ENCODE peak calls at places on chromosomes 12 and 14, in nine cellular contexts. One of them, this sample, is unnamed.
A peak's percentile ranks its signal among the peaks of the same experiment; 100 is the strongest.

GRCh38 chr12:3453947-3454675 is 36.9 kb upstream of the PRMT8 start:
- DNase-seq in GM10248: no peak
- DNase-seq in activated CD8-positive, alpha-beta T cell treated with anti-CD3 and anti-CD28 coated beads for 36 hours: no peak
- DNase-seq in esophagus squamous epithelium: no peak
- DNase-seq in upper lobe of right lung: no peak
- DNase-seq in GM23338: peak; percentile 29
- DNase-seq in mucosa of descending colon: no peak
- DNase-seq in progenitor cell of endocrine pancreas: no peak
- DNase-seq in endodermal cell: peak; percentile 76
- DNase-seq in this sample: no peak

GRCh38 chr12:121117226-121117777 is 15.4 kb upstream of the P2RX7 start:
- DNase-seq in progenitor cell of endocrine pancreas: no peak
- DNase-seq in GM23338: no peak
- DNase-seq in activated CD8-positive, alpha-beta T cell treated with anti-CD3 and anti-CD28 coated beads for 36 hours: no peak
- DNase-seq in GM10248: no peak
- DNase-seq in endodermal cell: no peak
- DNase-seq in mucosa of descending colon: no peak
- DNase-seq in upper lobe of right lung: no peak
- DNase-seq in esophagus squamous epithelium: no peak
- DNase-seq in this sample: no peak

GRCh38 chr12:6779667-6780459 is 7.5 kb downstream of the LAG3 start:
- DNase-seq in endodermal cell: no peak
- DNase-seq in mucosa of descending colon: no peak
- DNase-seq in GM23338: no peak
- DNase-seq in GM10248: no peak
- DNase-seq in activated CD8-positive, alpha-beta T cell treated with anti-CD3 and anti-CD28 coated beads for 36 hours: peak; percentile 55
- DNase-seq in progenitor cell of endocrine pancreas: no peak
- DNase-seq in upper lobe of right lung: no peak
- DNase-seq in esophagus squamous epithelium: no peak
- DNase-seq in this sample: no peak

GRCh38 chr12:48279601-48280000 is 71.1 kb downstream of the ZNF641 start:
- DNase-seq in endodermal cell: peak; percentile 54
- DNase-seq in upper lobe of right lung: no peak
- DNase-seq in GM23338: peak; percentile 71
- DNase-seq in mucosa of descending colon: no peak
- DNase-seq in progenitor cell of endocrine pancreas: no peak
- DNase-seq in activated CD8-positive, alpha-beta T cell treated with anti-CD3 and anti-CD28 coated beads for 36 hours: no peak
- DNase-seq in GM10248: no peak
- DNase-seq in esophagus squamous epithelium: no peak
- DNase-seq in this sample: no peak

GRCh38 chr12:51852404-51853137 is 4.1 kb upstream of the FIGNL2 start:
- DNase-seq in endodermal cell: peak; percentile 49
- DNase-seq in GM10248: no peak
- DNase-seq in progenitor cell of endocrine pancreas: no peak
- DNase-seq in mucosa of descending colon: no peak
- DNase-seq in upper lobe of right lung: no peak
- DNase-seq in GM23338: peak; percentile 45
- DNase-seq in activated CD8-positive, alpha-beta T cell treated with anti-CD3 and anti-CD28 coated beads for 36 hours: no peak
- DNase-seq in esophagus squamous epithelium: no peak
- DNase-seq in this sample: no peak

GRCh38 chr12:12720052-12720451 is 2.9 kb downstream of the CDKN1B start:
- DNase-seq in upper lobe of right lung: no peak
- DNase-seq in mucosa of descending colon: no peak
- DNase-seq in progenitor cell of endocrine pancreas: no peak
- DNase-seq in esophagus squamous epithelium: no peak
- DNase-seq in GM23338: no peak
- DNase-seq in GM10248: no peak
- DNase-seq in endodermal cell: no peak
- DNase-seq in activated CD8-positive, alpha-beta T cell treated with anti-CD3 and anti-CD28 coated beads for 36 hours: no peak
- DNase-seq in this sample: no peak

GRCh38 chr12:12704593-12705230 is 8.7 kb upstream of the GPR19 start:
- DNase-seq in progenitor cell of endocrine pancreas: no peak
- DNase-seq in GM23338: peak; percentile 96
- DNase-seq in endodermal cell: peak; percentile 81
- DNase-seq in esophagus squamous epithelium: no peak
- DNase-seq in upper lobe of right lung: no peak
- DNase-seq in GM10248: peak; percentile 42
- DNase-seq in activated CD8-positive, alpha-beta T cell treated with anti-CD3 and anti-CD28 coated beads for 36 hours: peak; percentile 47
- DNase-seq in mucosa of descending colon: peak; percentile 73
- DNase-seq in this sample: no peak

GRCh38 chr14:88765130-88765529 is 27.6 kb downstream of the EML5 start:
- DNase-seq in esophagus squamous epithelium: no peak
- DNase-seq in progenitor cell of endocrine pancreas: no peak
- DNase-seq in GM23338: no peak
- DNase-seq in endodermal cell: no peak
- DNase-seq in activated CD8-positive, alpha-beta T cell treated with anti-CD3 and anti-CD28 coated beads for 36 hours: no peak
- DNase-seq in GM10248: no peak
- DNase-seq in mucosa of descending colon: no peak
- DNase-seq in upper lobe of right lung: no peak
- DNase-seq in this sample: no peak

GRCh38 chr14:79137836-79138235 is 967.7 kb downstream of the NRXN3 start:
- DNase-seq in activated CD8-positive, alpha-beta T cell treated with anti-CD3 and anti-CD28 coated beads for 36 hours: no peak
- DNase-seq in endodermal cell: no peak
- DNase-seq in mucosa of descending colon: no peak
- DNase-seq in esophagus squamous epithelium: no peak
- DNase-seq in GM10248: no peak
- DNase-seq in progenitor cell of endocrine pancreas: no peak
- DNase-seq in GM23338: no peak
- DNase-seq in upper lobe of right lung: no peak
- DNase-seq in this sample: no peak

GRCh38 chr12:123914726-123915345 is 57.8 kb downstream of the CCDC92 start:
- DNase-seq in GM10248: no peak
- DNase-seq in esophagus squamous epithelium: no peak
- DNase-seq in mucosa of descending colon: no peak
- DNase-seq in endodermal cell: peak; percentile 68
- DNase-seq in activated CD8-positive, alpha-beta T cell treated with anti-CD3 and anti-CD28 coated beads for 36 hours: no peak
- DNase-seq in upper lobe of right lung: no peak
- DNase-seq in progenitor cell of endocrine pancreas: no peak
- DNase-seq in GM23338: peak; percentile 23
- DNase-seq in this sample: no peak

GRCh38 chr12:115232455-115233156 is 548.6 kb upstream of the TBX3 start:
- DNase-seq in mucosa of descending colon: no peak
- DNase-seq in GM10248: no peak
- DNase-seq in activated CD8-positive, alpha-beta T cell treated with anti-CD3 and anti-CD28 coated beads for 36 hours: no peak
- DNase-seq in progenitor cell of endocrine pancreas: no peak
- DNase-seq in upper lobe of right lung: no peak
- DNase-seq in GM23338: no peak
- DNase-seq in endodermal cell: no peak
- DNase-seq in esophagus squamous epithelium: no peak
- DNase-seq in this sample: no peak

GRCh38 chr12:75205556-75205955 is 4.1 kb downstream of the KCNC2 start:
- DNase-seq in GM23338: no peak
- DNase-seq in progenitor cell of endocrine pancreas: no peak
- DNase-seq in GM10248: no peak
- DNase-seq in endodermal cell: no peak
- DNase-seq in upper lobe of right lung: no peak
- DNase-seq in mucosa of descending colon: no peak
- DNase-seq in esophagus squamous epithelium: no peak
- DNase-seq in activated CD8-positive, alpha-beta T cell treated with anti-CD3 and anti-CD28 coated beads for 36 hours: no peak
- DNase-seq in this sample: no peak

GRCh38 chr12:22733756-22734155 is 108.8 kb downstream of the ETNK1 start:
- DNase-seq in mucosa of descending colon: no peak
- DNase-seq in activated CD8-positive, alpha-beta T cell treated with anti-CD3 and anti-CD28 coated beads for 36 hours: no peak
- DNase-seq in endodermal cell: no peak
- DNase-seq in GM23338: no peak
- DNase-seq in upper lobe of right lung: no peak
- DNase-seq in esophagus squamous epithelium: no peak
- DNase-seq in GM10248: no peak
- DNase-seq in progenitor cell of endocrine pancreas: no peak
- DNase-seq in this sample: no peak

GRCh38 chr12:109581334-109581691 is 7.7 kb downstream of the MVK start:
- DNase-seq in esophagus squamous epithelium: no peak
- DNase-seq in upper lobe of right lung: no peak
- DNase-seq in progenitor cell of endocrine pancreas: no peak
- DNase-seq in mucosa of descending colon: no peak
- DNase-seq in GM23338: no peak
- DNase-seq in activated CD8-positive, alpha-beta T cell treated with anti-CD3 and anti-CD28 coated beads for 36 hours: no peak
- DNase-seq in GM10248: no peak
- DNase-seq in endodermal cell: no peak
- DNase-seq in this sample: no peak

GRCh38 chr14:95703341-95703740 is 10.6 kb downstream of the TCL1A start:
- DNase-seq in esophagus squamous epithelium: no peak
- DNase-seq in GM10248: no peak
- DNase-seq in upper lobe of right lung: no peak
- DNase-seq in GM23338: no peak
- DNase-seq in activated CD8-positive, alpha-beta T cell treated with anti-CD3 and anti-CD28 coated beads for 36 hours: no peak
- DNase-seq in endodermal cell: no peak
- DNase-seq in mucosa of descending colon: no peak
- DNase-seq in progenitor cell of endocrine pancreas: no peak
- DNase-seq in this sample: no peak

GRCh38 chr12:105943525-105943924 is 195.2 kb downstream of the NUAK1 start:
- DNase-seq in mucosa of descending colon: no peak
- DNase-seq in GM10248: no peak
- DNase-seq in activated CD8-positive, alpha-beta T cell treated with anti-CD3 and anti-CD28 coated beads for 36 hours: no peak
- DNase-seq in GM23338: no peak
- DNase-seq in esophagus squamous epithelium: no peak
- DNase-seq in progenitor cell of endocrine pancreas: no peak
- DNase-seq in endodermal cell: no peak
- DNase-seq in upper lobe of right lung: no peak
- DNase-seq in this sample: no peak
- TF ChIP-seq CTCF in mucosa of descending colon: no peak
- TF ChIP-seq CTCF in GM10248: no peak
- TF ChIP-seq CTCF in activated CD8-positive, alpha-beta T cell treated with anti-CD3 and anti-CD28 coated beads for 36 hours: no peak
- TF ChIP-seq CTCF in GM23338: no peak
- TF ChIP-seq CTCF in esophagus squamous epithelium: no peak
- TF ChIP-seq CTCF in progenitor cell of endocrine pancreas: no peak
- TF ChIP-seq CTCF in endodermal cell: no peak
- TF ChIP-seq CTCF in upper lobe of right lung: no peak
- TF ChIP-seq CTCF in this sample: no peak

DNA sequence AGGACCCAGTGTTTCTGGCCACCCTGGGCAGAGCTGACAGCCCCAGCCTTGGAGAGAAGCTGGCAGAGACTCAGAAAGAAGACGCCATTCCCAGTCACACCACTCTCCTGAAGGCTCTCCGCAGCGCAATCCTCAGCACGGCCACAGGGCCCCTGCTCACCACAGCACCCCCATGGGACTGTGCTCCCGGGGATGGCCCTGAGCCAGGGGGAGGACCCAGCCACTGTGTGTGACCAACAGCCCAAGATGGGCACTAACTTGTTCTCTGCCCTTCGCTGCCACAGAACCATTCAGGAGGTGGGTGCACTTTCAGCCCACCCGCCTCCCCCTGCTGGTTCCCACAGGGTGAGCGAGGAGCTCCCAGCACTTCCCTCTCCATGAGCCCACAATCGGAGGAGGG is 57.1 kb downstream of the CCNK start:
- DNase-seq in upper lobe of right lung: no peak
- DNase-seq in progenitor cell of endocrine pancreas: no peak
- DNase-seq in GM10248: no peak
- DNase-seq in esophagus squamous epithelium: no peak
- DNase-seq in activated CD8-positive, alpha-beta T cell treated with anti-CD3 and anti-CD28 coated beads for 36 hours: no peak
- DNase-seq in mucosa of descending colon: no peak
- DNase-seq in endodermal cell: peak; percentile 77
- DNase-seq in GM23338: no peak
- DNase-seq in this sample: no peak
- TF ChIP-seq CTCF in upper lobe of right lung: no peak
- TF ChIP-seq CTCF in progenitor cell of endocrine pancreas: peak; percentile 34
- TF ChIP-seq CTCF in GM10248: no peak
- TF ChIP-seq CTCF in esophagus squamous epithelium: no peak
- TF ChIP-seq CTCF in activated CD8-positive, alpha-beta T cell treated with anti-CD3 and anti-CD28 coated beads for 36 hours: no peak
- TF ChIP-seq CTCF in mucosa of descending colon: no peak
- TF ChIP-seq CTCF in endodermal cell: peak; percentile 66
- TF ChIP-seq CTCF in GM23338: peak; percentile 28
- TF ChIP-seq CTCF in this sample: no peak

DNA sequence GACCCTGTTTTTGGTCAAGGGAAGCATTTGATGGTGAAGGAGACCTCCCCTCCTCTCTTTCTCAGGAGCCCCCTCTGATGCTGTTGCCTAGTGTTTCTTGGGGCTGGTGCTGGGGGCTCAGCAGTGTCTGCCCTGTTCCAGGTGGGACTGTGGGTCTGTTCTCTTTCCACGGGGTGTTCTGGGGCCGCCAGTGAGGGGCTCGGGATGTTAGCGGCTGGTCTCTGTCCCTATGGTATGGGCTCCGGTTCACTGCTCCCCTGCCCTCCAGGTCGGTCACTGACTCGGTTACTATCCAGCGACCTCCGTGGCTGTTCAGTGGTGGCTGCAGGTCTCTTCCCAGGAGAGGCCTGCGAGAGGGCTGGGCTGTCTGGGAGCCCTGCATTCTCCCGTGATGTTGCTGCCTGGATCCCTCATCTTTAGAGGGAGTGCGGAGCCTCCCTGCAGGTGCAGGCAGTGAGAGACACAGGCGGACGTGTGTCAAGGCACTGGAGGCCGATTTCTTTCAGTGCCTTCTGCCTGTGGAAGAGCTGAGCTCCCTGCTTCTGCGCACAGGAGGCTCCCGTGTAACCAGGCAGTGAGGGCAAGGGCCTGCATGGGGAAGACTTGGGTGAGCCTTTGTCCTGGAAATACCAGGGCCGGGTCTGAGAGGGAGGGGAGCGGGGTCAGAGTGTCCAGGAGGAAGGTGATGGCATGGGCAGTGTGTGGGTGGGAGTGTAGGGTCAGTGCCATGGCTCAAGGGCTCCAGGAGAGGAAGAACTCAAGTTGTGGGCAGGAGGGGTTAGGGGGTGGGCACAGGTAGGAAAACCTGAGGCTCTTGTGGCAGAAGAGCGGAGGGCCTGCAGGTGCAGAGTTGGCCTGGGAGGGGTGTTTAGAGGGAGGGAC is 362.6 kb downstream of the TMEM121 start:
- DNase-seq in GM23338: no peak
- DNase-seq in esophagus squamous epithelium: no peak
- DNase-seq in upper lobe of right lung: peak; percentile 46
- DNase-seq in GM10248: no peak
- DNase-seq in mucosa of descending colon: no peak
- DNase-seq in endodermal cell: peak; percentile 15
- DNase-seq in progenitor cell of endocrine pancreas: no peak
- DNase-seq in activated CD8-positive, alpha-beta T cell treated with anti-CD3 and anti-CD28 coated beads for 36 hours: no peak
- DNase-seq in this sample: no peak
- TF ChIP-seq CTCF in GM23338: no peak
- TF ChIP-seq CTCF in esophagus squamous epithelium: no peak
- TF ChIP-seq CTCF in upper lobe of right lung: no peak
- TF ChIP-seq CTCF in GM10248: no peak
- TF ChIP-seq CTCF in mucosa of descending colon: no peak
- TF ChIP-seq CTCF in endodermal cell: no peak
- TF ChIP-seq CTCF in progenitor cell of endocrine pancreas: no peak
- TF ChIP-seq CTCF in activated CD8-positive, alpha-beta T cell treated with anti-CD3 and anti-CD28 coated beads for 36 hours: no peak
- TF ChIP-seq CTCF in this sample: no peak

DNA sequence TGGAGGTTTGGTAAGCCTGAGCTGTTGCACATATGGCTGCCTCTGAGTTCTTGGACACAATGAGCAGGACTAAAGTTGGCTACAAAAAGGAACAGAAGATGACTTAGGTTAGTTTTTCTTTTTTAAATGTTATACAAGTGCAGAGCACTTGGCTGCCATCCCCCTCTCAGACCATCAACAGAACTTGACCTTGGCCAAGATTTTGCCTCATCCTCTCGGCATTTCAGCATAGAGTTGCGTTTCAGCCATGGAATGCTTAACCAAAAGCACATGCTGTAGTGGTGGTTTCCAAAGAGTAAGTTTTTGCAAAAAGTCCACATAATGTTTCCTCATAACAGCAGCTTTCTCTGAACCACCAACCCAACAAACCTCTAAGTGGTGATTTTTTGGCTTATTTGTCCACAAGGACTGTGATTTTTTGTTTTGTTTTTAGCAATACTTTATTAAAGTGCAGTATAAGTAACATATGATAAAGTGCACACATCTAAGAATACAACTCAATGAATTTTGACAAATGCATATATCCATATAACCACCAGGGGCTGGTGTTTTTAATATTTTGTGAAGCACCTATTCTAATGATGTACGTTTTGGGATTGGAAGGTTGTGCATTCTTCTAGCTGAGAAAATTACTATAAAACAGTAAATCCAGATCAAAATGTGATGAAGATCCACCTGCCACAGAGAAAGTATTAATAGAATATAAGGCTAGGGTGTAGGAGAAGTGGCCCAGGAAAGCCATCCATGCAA is 12.1 kb upstream of the GALNT16 start:
- DNase-seq in esophagus squamous epithelium: no peak
- DNase-seq in upper lobe of right lung: no peak
- DNase-seq in mucosa of descending colon: no peak
- DNase-seq in GM10248: no peak
- DNase-seq in endodermal cell: no peak
- DNase-seq in GM23338: no peak
- DNase-seq in activated CD8-positive, alpha-beta T cell treated with anti-CD3 and anti-CD28 coated beads for 36 hours: no peak
- DNase-seq in progenitor cell of endocrine pancreas: no peak
- DNase-seq in this sample: no peak
- TF ChIP-seq CTCF in esophagus squamous epithelium: peak; percentile 31
- TF ChIP-seq CTCF in upper lobe of right lung: peak; percentile 22
- TF ChIP-seq CTCF in mucosa of descending colon: no peak
- TF ChIP-seq CTCF in GM10248: no peak
- TF ChIP-seq CTCF in endodermal cell: peak; percentile 60
- TF ChIP-seq CTCF in GM23338: peak; percentile 20
- TF ChIP-seq CTCF in activated CD8-positive, alpha-beta T cell treated with anti-CD3 and anti-CD28 coated beads for 36 hours: peak; percentile 30
- TF ChIP-seq CTCF in progenitor cell of endocrine pancreas: peak; percentile 40
- TF ChIP-seq CTCF in this sample: peak; percentile 42